ENCODE peak calls at places on chromosome 16, in seven cellular contexts. T is PC-9, F is PC-3, S is hepatocyte, J is OCI-LY7, Q is SK-N-SH, P is MM.1S. I is an unnamed sample. For H3K9me3 and H3K9me2, the result is how much of the 10 kb centered on the place peaks cover.

GRCh38 chr16:71354156-71354555 is 4.4 kb upstream of the CALB2 start:
- DNase-seq in S (no peak), Q (no peak), F (no peak), P (no peak), J (no peak), T (no peak), I (no peak)

GRCh38 chr16:21644674-21645073 is 7.7 kb downstream of the IGSF6 start:
- DNase-seq in T (no peak), P (no peak), Q (no peak), J (peak), S (no peak), F (no peak), I (no peak)

GRCh38 chr16:4328580-4329353 is 12.9 kb downstream of the GLIS2 start:
- DNase-seq in F (no peak), P (no peak), J (no peak), Q (peak), T (no peak), S (no peak), I (no peak)

GRCh38 chr16:57815987-57816745 is 13.9 kb upstream of the KIFC3 start:
- DNase-seq in F (peak), Q (peak), J (no peak), P (peak), T (peak), S (peak), I (peak)

GRCh38 chr16:71230122-71230845 is at the start of gene HYDIN:
- DNase-seq in Q (peak), T (peak), P (no peak), S (peak), F (peak), J (no peak), I (peak)

GRCh38 chr16:71406724-71407123 is 35.1 kb downstream of the TLE7 start:
- DNase-seq in J (no peak), S (no peak), Q (no peak), F (no peak), P (peak), T (no peak), I (no peak)

GRCh38 chr16:56774009-56774408 is 44.1 kb downstream of the NUP93 start:
- DNase-seq in Q (no peak), T (no peak), J (no peak), F (no peak), P (no peak), S (no peak), I (no peak)

GRCh38 chr16:10578474-10579316 is 1.7 kb downstream of the EMP2 start:
- DNase-seq in J (no peak), P (no peak), T (peak), S (no peak), F (peak), Q (no peak), I (no peak)

GRCh38 chr16:81279375-81279774 is 35.4 kb upstream of the GAN start:
- DNase-seq in J (no peak), P (no peak), S (no peak), F (peak), T (no peak), Q (no peak), I (peak)

GRCh38 chr16:50311891-50312501 is 45.6 kb downstream of the ADCY7 start:
- DNase-seq in T (no peak), S (no peak), J (no peak), F (no peak), P (no peak), Q (no peak), I (no peak)

GRCh38 chr16:1126577-1126976 is 26.3 kb upstream of the CACNA1H start:
- DNase-seq in Q (no peak), F (no peak), P (no peak), S (no peak), J (no peak), T (no peak), I (no peak)

GRCh38 chr16:51524555-51525373 is 373.7 kb upstream of the SALL1 start:
- DNase-seq in J (no peak), F (no peak), P (no peak), S (no peak), Q (no peak), T (no peak), I (peak)

GRCh38 chr16:30748634-30749445 is 615 bp downstream of the PHKG2 start:
- DNase-seq in S (peak), F (peak), J (peak), T (no peak), Q (peak), P (peak), I (peak)

GRCh38 chr16:51630051-51630450 is 479.0 kb upstream of the SALL1 start:
- DNase-seq in J (no peak), Q (no peak), P (no peak), S (no peak), T (no peak), F (no peak), I (no peak)

GRCh38 chr16:67173808-67174705 is 3.7 kb downstream of the NOL3 start:
- DNase-seq in P (peak), F (peak), Q (peak), T (peak), S (peak), J (peak), I (peak)

GRCh38 chr16:22813223-22813945 is 578 bp upstream of the HS3ST2 start:
- DNase-seq in P (no peak), F (peak), Q (peak), S (peak), J (no peak), T (no peak), I (peak)

GRCh38 chr16:12027091-12027490 is 50.6 kb downstream of the SNX29 start:
- DNase-seq in T (peak), J (peak), P (peak), Q (peak), F (peak), S (no peak), I (no peak)

GRCh38 chr16:17476414-17477259 is 5.9 kb upstream of the XYLT1 start:
- DNase-seq in S (peak), T (no peak), J (peak), Q (peak), P (peak), F (peak), I (peak)

GRCh38 chr16:27642753-27643152 is 92.8 kb downstream of the KATNIP start:
- DNase-seq in J (peak), Q (no peak), T (no peak), S (no peak), P (no peak), F (peak), I (peak)

GRCh38 chr16:5903797-5904196 is 806.2 kb upstream of the EEF2KMT start:
- DNase-seq in J (no peak), T (no peak), F (no peak), P (no peak), Q (peak), S (no peak), I (no peak)

GRCh38 chr16:4572715-4573114 is 16.6 kb downstream of the C16orf96 start:
- DNase-seq in P (no peak), J (no peak), F (no peak), T (no peak), Q (no peak), S (no peak), I (peak)

GRCh38 chr16:17414421-17414820 is 56.3 kb downstream of the XYLT1 start:
- DNase-seq in Q (no peak), T (no peak), F (no peak), J (peak), P (no peak), S (no peak), I (no peak)

GRCh38 chr16:88905563-88905962 is 39.1 kb upstream of the PABPN1L start:
- DNase-seq in J (peak), F (no peak), P (peak), Q (peak), S (peak), T (no peak), I (peak)

GRCh38 chr16:28189237-28189636 is 22.5 kb downstream of the XPO6 start:
- DNase-seq in P (no peak), F (peak), S (no peak), T (no peak), Q (no peak), J (no peak), I (peak)

GRCh38 chr16:84194470-84195200 is 3.7 kb downstream of the ADAD2 start:
- DNase-seq in T (no peak), J (no peak), S (peak), P (peak), Q (no peak), F (no peak), I (no peak)

GRCh38 chr16:66668777-66669444 is 27.6 kb downstream of the CMTM4 start:
- DNase-seq in T (no peak), S (no peak), P (no peak), J (no peak), F (no peak), Q (no peak), I (peak)

GRCh38 chr16:89575247-89576172 is at the start of gene CPNE7:
- DNase-seq in T (peak), P (no peak), J (no peak), F (no peak), S (no peak), Q (peak), I (peak)

GRCh38 chr16:71441348-71441781 is 489 bp downstream of the TLE7 start:
- DNase-seq in P (no peak), T (no peak), J (no peak), Q (peak), S (no peak), F (no peak), I (no peak)

GRCh38 chr16:49469323-49469670 is 95.7 kb downstream of the C16orf78 start:
- DNase-seq in Q (no peak), S (no peak), F (no peak), T (no peak), P (no peak), J (no peak), I (no peak)

GRCh38 chr16:4976079-4976478 is 17.9 kb downstream of the SEC14L5 start:
- DNase-seq in J (peak), Q (no peak), S (no peak), T (no peak), F (no peak), P (peak), I (no peak)

GRCh38 chr16:11359370-11359769 is 14.1 kb downstream of the RMI2 start:
- DNase-seq in J (no peak), F (peak), T (peak), P (no peak), S (peak), Q (no peak), I (peak)

GRCh38 chr16:87067890-87068289 is 249.3 kb downstream of the C16orf95 start:
- DNase-seq in S (no peak), T (no peak), F (no peak), Q (no peak), J (no peak), P (no peak), I (no peak)

GRCh38 chr16:1823821-1824220 is 2.8 kb downstream of the HAGH start:
- DNase-seq in F (peak), S (peak), P (peak), J (peak), Q (no peak), T (no peak), I (no peak)

GRCh38 chr16:66425651-66426050 is 1.4 kb upstream of the BEAN1 start:
- DNase-seq in T (no peak), J (no peak), Q (no peak), F (no peak), S (no peak), P (no peak), I (no peak)

GRCh38 chr16:85607796-85608514 is 5.2 kb upstream of the GSE1 start:
- DNase-seq in T (no peak), S (no peak), F (no peak), J (peak), P (no peak), Q (no peak), I (no peak)
- H3K9me3 ChIP-seq in T (under half), S (under half), F (under half), J (under half), P (under half), Q (under half), I (under half)

DNA sequence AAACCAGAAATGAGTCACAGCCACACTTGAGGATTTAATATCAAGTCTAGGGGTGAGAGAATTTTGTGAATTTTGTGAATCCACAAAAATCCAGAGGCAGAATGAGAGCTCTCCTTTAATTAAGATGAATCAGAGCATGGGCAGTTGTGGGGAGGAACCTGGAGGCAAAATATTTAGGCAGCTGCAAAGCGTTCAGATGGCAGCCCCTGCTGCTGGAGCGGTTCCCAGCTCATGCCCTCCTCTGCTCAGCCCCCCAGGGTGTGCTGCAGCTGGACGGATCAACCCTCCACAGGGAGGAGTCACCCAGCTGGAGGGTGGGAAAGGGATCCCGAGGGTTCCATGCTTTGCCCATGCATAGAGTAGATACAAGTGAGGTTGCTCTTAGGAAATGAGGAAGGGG is 43.4 kb upstream of the IRX6 start:
- DNase-seq in F (no peak), P (no peak), J (no peak), T (no peak), Q (peak), S (no peak), I (peak)
- H3K9me2 ChIP-seq in F (under half), P (under half), J (under half), T (under half), Q (under half), S (under half), I (under half)

DNA sequence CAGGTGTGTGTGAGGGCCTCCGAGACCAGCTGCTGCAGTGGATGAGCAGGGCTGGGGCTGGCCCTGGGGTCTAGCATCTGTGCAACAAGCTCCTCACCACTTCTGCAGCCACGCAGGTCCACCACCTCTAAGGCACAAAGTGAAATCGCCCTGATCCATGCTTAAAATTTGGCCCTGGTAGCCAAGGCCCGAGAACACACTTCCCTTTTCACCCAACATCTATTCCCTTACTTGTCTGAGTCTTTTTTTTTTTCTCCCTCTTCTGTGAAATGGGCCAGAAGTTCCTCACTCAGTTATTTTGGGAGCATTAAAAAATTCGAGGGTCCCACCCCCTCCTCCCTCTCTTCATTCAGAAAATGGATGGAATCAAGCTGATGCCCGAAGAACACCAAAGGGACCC is 47.9 kb downstream of the LDHD start:
- DNase-seq in Q (no peak), P (no peak), J (no peak), T (no peak), F (no peak), S (no peak), I (no peak)
- H3K9me3 ChIP-seq in Q (under half), P (under half), J (under half), T (under half), F (under half), S (under half), I (under half)

GRCh38 chr16:63749256-63749655 is 1372.6 kb downstream of the CDH11 start:
- DNase-seq in J (no peak), Q (no peak), P (no peak), S (no peak), T (no peak), F (no peak), I (no peak)

DNA sequence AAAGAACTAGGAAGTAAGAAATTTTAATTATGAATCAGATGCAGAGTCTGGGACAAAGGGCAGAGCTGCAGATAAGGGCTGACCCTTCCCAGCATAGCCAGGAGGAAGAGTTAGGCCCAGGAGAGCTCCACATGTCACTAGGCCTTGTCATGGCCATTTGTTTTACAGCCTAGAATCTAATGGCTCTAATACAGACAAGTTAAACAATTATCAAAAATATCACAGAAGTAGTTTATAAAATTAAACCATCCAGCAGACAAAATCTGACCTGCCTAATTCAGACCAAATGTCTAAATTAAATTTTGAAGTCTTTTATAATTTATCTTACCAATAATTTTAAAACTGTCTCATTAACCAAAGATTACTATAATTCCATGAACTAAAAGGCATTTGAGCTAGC is 1369.5 kb downstream of the CDH11 start:
- DNase-seq in S (no peak), J (no peak), P (no peak), F (no peak), Q (peak), T (no peak), I (no peak)
- H3K9me2 ChIP-seq in S (under half), J (under half), P (under half), F (under half), Q (under half), T (under half), I (under half)